ENCODE peak calls at places on chromosomes 7 and 10, in five cellular contexts. H is IMR-90, X is fibroblast of mammary gland, S is astrocyte of the cerebellum, Q is uterus. Y is an unnamed sample.

GRCh38 chr10:69051303-69051702 is 36.6 kb upstream of the SRGN start:
- DNase-seq in H (peak; percentile 82), X (peak; percentile 77), S (no peak), Q (no peak), Y (no peak)

GRCh38 chr10:125127110-125127509 is 33.3 kb downstream of the CTBP2 start:
- DNase-seq in Q (no peak), H (no peak), S (no peak), X (no peak), Y (no peak)

GRCh38 chr10:131147301-131147975 is 164.1 kb downstream of the TCERG1L start:
- DNase-seq in H (no peak), X (no peak), Q (no peak), S (no peak), Y (no peak)

GRCh38 chr7:92964156-92964555 is 127.8 kb upstream of the CDK6 start:
- DNase-seq in S (peak; percentile 9), H (no peak), X (no peak), Q (no peak), Y (no peak)

GRCh38 chr10:76168437-76168836 is 737.0 kb downstream of the LRMDA start:
- DNase-seq in S (no peak), H (no peak), X (no peak), Q (no peak), Y (no peak)

GRCh38 chr7:102008535-102009262 is 191.3 kb downstream of the CUX1 start:
- DNase-seq in H (no peak), Q (no peak), S (no peak), X (no peak), Y (no peak)

GRCh38 chr7:21355406-21355874 is 72.4 kb upstream of the SP4 start:
- DNase-seq in X (no peak), H (no peak), Q (no peak), S (no peak), Y (no peak)

GRCh38 chr7:48097511-48098231 is 8.6 kb downstream of the UPP1 start:
- DNase-seq in H (no peak), X (no peak), Q (no peak), S (no peak), Y (no peak)

GRCh38 chr10:110010076-110011069 is 2.6 kb downstream of the ADD3 start:
- DNase-seq in H (peak; percentile 55), Q (no peak), X (no peak), S (no peak), Y (no peak)

GRCh38 chr7:30789334-30789711 is 18.1 kb downstream of the MINDY4 start:
- DNase-seq in S (no peak), Q (no peak), H (peak; percentile 89), X (peak; percentile 92), Y (peak; percentile 79)

DNA sequence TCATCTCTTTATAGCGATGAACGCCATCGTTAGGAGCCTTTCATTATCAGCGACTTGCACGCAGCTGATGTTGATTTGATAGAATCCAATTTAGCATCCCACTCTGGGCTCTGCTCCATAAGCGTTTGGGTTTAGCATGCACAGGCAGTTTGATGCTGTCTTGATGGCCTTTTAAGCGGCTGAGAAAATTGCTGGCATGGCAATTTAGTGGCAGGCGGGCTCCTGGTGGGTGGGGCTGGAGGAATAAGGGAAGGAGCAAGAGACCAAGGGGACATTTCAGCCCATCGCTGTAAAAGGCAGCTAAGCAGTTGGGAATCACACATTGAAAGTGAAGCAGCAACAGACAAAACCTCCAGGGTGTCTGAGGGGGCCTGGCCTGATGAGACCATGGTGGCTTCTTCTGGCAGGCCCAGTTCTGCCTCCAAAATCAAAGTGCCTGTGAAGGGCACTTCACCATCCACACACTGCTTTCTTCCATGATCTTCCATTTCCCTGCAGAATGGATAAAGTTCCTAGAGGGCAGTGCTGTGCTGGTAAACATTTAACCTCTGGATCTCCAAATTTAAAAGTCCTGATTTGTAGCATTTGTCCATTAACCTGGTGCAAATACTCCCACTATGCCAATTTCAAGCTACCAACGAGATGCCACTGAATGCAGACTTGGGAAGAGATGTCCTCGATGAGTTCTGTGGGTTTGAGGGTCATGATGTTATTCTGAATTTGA is 107.9 kb upstream of the PLXNA4 start:
- DNase-seq in Q (no peak), X (no peak), S (no peak), H (no peak), Y (peak; percentile 5)
- TF ChIP-seq CTCF in Q (no peak), X (no peak), S (no peak), H (no peak), Y (no peak)

DNA sequence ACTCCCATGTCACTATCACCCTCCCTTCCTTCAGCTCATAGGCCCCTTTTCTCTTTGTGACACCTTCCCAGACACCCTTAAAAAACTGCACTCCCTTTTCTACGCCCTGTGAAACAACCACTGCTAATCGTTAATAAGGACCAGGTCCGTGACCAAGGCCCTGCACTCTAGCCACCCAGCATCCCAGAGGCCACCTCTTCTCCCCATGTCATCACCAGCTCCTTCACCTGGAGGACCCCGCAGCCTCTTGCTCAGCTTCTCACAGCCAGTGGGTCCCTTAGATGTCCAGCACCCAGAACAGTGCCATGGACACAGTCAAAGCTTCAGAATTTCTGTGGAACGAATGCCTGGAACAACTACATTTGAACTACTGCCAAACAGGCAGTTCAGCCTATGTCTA is 2.3 kb downstream of the PARD3 start:
- DNase-seq in H (no peak), Q (no peak), X (no peak), S (no peak), Y (no peak)
- H3K4me3 ChIP-seq in H (no peak overlapping the region), Q (no peak overlapping the region), X (no peak overlapping the region), S (peak overlapping the region; percentile 84), Y (peak overlapping the region; percentile 14)

GRCh38 chr10:30432631-30433285 is 1.2 kb upstream of the MAP3K8 start:
- DNase-seq in X (no peak), H (no peak), S (no peak), Q (peak; percentile 53), Y (no peak)

GRCh38 chr10:30435068-30435422 is 1.1 kb downstream of the MAP3K8 start:
- DNase-seq in X (peak; percentile 70), S (no peak), H (peak; percentile 52), Q (peak; percentile 57), Y (peak; percentile 69)

GRCh38 chr10:30434273-30435067 is 486 bp downstream of the MAP3K8 start:
- DNase-seq in Q (peak; percentile 89), X (peak; percentile 82), H (peak; percentile 74), S (no peak), Y (peak; percentile 85)

GRCh38 chr10:30433779-30434272 is at the start of gene MAP3K8:
- DNase-seq in H (peak; percentile 86), X (peak; percentile 75), S (no peak), Q (peak; percentile 88), Y (peak; percentile 86)

GRCh38 chr10:30433286-30433778 is 652 bp upstream of the MAP3K8 start:
- DNase-seq in X (peak; percentile 68), H (peak; percentile 67), Q (peak; percentile 84), S (no peak), Y (peak; percentile 89)
- TF ChIP-seq CTCF in X (no peak), H (no peak), Q (no peak), S (no peak), Y (no peak)

GRCh38 chr7:150382123-150382843 is 3.2 kb downstream of the ZNF775 start:
- DNase-seq in X (no peak), H (no peak), S (no peak), Q (no peak), Y (no peak)

GRCh38 chr7:150382844-150383225 is 3.7 kb downstream of the ZNF775 start:
- DNase-seq in S (no peak), H (no peak), Q (no peak), X (peak; percentile 29), Y (no peak)

GRCh38 chr7:150385240-150385830 is 6.2 kb downstream of the ZNF775 start:
- DNase-seq in Q (no peak), X (no peak), S (no peak), H (no peak), Y (no peak)

GRCh38 chr7:150384406-150385239 is 5.5 kb downstream of the ZNF775 start:
- DNase-seq in X (no peak), S (no peak), H (no peak), Q (no peak), Y (no peak)

DNA sequence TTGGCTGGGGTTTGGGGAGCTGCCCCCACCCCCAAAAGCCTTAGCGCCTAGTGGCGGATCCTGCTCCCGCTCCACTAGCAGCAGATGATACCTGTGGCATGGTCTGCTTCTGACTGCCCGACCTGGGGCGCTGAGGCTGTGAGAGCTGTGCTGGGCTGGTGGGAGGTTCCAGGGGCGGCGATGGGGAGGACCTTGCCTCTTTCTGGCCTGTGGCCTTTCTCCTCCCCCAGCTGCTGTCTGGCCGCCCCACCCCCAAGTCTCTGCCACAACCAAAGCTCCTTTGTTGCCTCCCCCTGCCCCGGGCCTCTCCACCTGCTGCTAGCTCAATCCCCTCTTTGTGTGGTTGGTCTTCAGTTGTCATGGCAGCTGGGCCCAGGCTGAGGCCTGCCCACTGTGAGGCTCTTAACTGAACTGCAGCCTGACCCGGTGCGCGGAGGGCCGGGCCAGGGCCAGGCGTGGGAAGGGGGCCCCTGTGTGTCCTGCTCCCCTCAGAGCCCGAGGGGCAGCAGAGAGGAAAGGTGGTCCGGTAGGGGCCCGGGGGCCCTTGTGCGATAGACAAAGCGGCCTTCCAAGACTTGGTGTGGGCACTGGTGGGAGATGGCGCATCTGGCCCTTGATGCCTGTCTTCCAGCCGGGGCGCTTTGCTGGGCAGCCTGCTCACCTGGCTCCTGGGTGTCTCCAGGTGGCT is 4.7 kb downstream of the ZNF775 start:
- DNase-seq in H (no peak), Q (no peak), X (no peak), S (no peak), Y (no peak)
- H3K4me3 ChIP-seq in H (no peak overlapping the region), Q (no peak overlapping the region), X (no peak overlapping the region), S (no peak overlapping the region), Y (no peak overlapping the region)

GRCh38 chr10:73813333-73813732 is 1.9 kb upstream of the NDST2 start:
- DNase-seq in X (no peak), H (no peak), S (no peak), Q (no peak), Y (no peak)

GRCh38 chr10:73816917-73817729 is 5.7 kb upstream of the NDST2 start:
- DNase-seq in Q (no peak), H (no peak), S (no peak), X (no peak), Y (peak; percentile 45)

GRCh38 chr10:73815719-73816030 is 4.3 kb upstream of the NDST2 start:
- DNase-seq in S (no peak), H (no peak), Q (no peak), X (no peak), Y (no peak)

GRCh38 chr10:73814276-73814895 is 3.0 kb upstream of the NDST2 start:
- DNase-seq in Q (no peak), S (no peak), X (no peak), H (no peak), Y (no peak)

GRCh38 chr10:73814896-73815718 is 3.7 kb upstream of the NDST2 start:
- DNase-seq in X (peak; percentile 22), H (no peak), Q (no peak), S (no peak), Y (no peak)
- TF ChIP-seq CTCF in X (peak; percentile 19), H (peak; percentile 11), Q (no peak), S (peak; percentile 22), Y (peak; percentile 25)